ENCODE peak calls at places on chromosomes 1 and 21, in four cellular contexts. J is GM12878, N is ovary, F is transverse colon. G is an unnamed sample.

GRCh38 chr1:112263464-112263863 is 132.6 kb upstream of the CTTNBP2NL start:
- DNase-seq in F (no peak), N (no peak), J (no peak), G (no peak)

GRCh38 chr1:55986003-55986402 is 593.4 kb downstream of the PLPP3 start:
- DNase-seq in F (no peak), N (no peak), J (no peak), G (no peak)

GRCh38 chr1:189874715-189875440 is 602.8 kb downstream of the BRINP3 start:
- DNase-seq in F (no peak), J (no peak), N (no peak), G (no peak)

GRCh38 chr1:228794173-228794572 is 58.9 kb downstream of the RHOU start:
- DNase-seq in F (no peak), J (peak; percentile 40), N (no peak), G (no peak)

GRCh38 chr1:36352910-36353878 is 29.7 kb upstream of the EVA1B start:
- DNase-seq in N (no peak), F (no peak), J (no peak), G (no peak)

GRCh38 chr1:167599839-167600581 is 30.0 kb upstream of the RCSD1 start:
- DNase-seq in F (peak; percentile 21), N (no peak), J (peak; percentile 79), G (no peak)

GRCh38 chr21:43571976-43572375 is 87.3 kb downstream of the HSF2BP start:
- DNase-seq in F (no peak), N (no peak), J (no peak), G (no peak)

GRCh38 chr1:33312413-33312749 is 8.5 kb downstream of the A3GALT2 start:
- DNase-seq in N (no peak), J (no peak), F (no peak), G (no peak)

GRCh38 chr1:78831731-78832360 is 174.7 kb downstream of the ADGRL4 start:
- DNase-seq in F (no peak), N (no peak), J (no peak), G (no peak)

GRCh38 chr1:229006121-229006870 is 264.6 kb upstream of the RAB4A start:
- DNase-seq in N (no peak), J (no peak), F (no peak), G (no peak)

GRCh38 chr1:224732367-224733006 is 116.4 kb downstream of the CNIH3 start:
- DNase-seq in F (no peak), N (no peak), J (no peak), G (no peak)

GRCh38 chr1:228404107-228404720 is 2.4 kb downstream of the TRIM11 start:
- DNase-seq in F (no peak), N (no peak), J (no peak), G (no peak)

GRCh38 chr21:33642896-33643657 is 776 bp downstream of the ITSN1 start:
- DNase-seq in F (peak; percentile 48), J (no peak), N (peak; percentile 63), G (peak; percentile 10)

GRCh38 chr1:208031932-208032320 is 121.0 kb upstream of the CD34 start:
- DNase-seq in J (no peak), N (peak; percentile 33), F (no peak), G (no peak)

GRCh38 chr1:245837741-245838140 is 669.3 kb downstream of the SMYD3 start:
- DNase-seq in N (no peak), F (no peak), J (no peak), G (no peak)

DNA sequence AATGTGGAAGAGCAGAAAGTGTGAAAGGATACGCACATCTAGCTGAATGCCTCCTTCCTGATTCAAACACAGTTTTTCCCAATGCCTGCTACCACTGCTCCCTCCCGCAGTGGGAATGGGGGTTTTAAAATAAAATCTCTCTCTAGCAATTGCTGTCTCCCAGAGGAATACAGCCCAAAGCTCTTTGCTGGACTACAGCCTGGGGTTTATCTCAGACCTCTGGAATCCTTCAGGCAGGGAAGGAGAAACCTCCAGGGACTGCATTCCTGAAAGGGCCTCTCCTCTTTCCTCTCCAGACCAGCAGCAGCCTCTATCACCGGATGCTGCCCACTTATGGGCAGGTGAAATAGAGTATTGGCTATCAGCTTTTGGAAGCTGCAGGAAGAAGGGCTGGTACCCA is 6.3 kb downstream of the IER5 start:
- DNase-seq in F (peak; percentile 14), J (no peak), N (no peak), G (no peak)
- H3K4me1 ChIP-seq in F (peaks cover 51% of the 10 kb centered on the region), J (peaks cover 42% of the 10 kb centered on the region), N (peaks cover 12% of the 10 kb centered on the region), G (peaks cover 7% of the 10 kb centered on the region)

DNA sequence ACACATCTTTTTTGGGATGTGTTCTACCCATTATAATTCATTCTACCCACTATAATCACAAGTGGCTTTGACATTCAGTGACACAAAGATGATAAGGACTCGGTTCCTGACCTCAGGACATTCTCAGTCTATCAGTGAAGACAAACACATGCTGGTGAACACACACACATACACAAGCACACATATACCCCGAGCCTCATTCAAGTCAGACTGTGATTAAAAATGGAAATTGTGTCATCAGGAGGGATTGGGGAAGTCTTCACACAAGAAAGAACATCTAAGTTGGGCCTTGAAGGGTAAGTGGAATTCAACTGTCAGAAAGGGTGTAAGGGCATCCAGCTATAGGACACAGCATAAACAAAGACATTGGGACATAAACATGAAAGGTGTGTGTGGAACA is 2.6 kb upstream of the LAD1 start:
- DNase-seq in J (no peak), F (no peak), N (no peak), G (no peak)
- TF ChIP-seq POLR2A in J (no peak), F (no peak), N (no peak), G (no peak)

DNA sequence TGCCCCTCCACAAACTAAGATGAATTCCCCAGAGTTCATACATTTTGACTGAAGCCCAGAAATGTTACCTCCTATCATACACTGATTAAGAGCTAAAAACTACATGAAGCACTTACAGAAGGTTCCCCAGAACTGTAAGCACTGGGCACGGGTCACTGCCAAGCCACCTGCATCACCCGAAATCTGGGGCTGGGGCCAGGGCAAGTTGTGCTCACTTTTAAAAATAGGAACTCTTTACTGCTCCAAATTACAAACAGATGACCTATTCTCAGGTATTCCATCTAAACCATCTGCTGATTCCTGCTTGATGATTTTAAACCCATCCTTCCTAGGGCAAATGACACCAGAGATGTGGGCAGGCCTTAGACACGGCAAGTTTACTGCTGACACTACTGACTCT is 4.8 kb downstream of the SETD4 start:
- DNase-seq in N (no peak), F (no peak), J (no peak), G (no peak)
- H3K36me3 ChIP-seq in N (no peaks in the 10 kb centered on the region), F (no peaks in the 10 kb centered on the region), J (peaks cover 27% of the 10 kb centered on the region), G (peaks cover 9% of the 10 kb centered on the region)

GRCh38 chr1:12169442-12170135 is 2.8 kb downstream of the TNFRSF1B start:
- DNase-seq in F (no peak), N (no peak), J (no peak), G (no peak)

GRCh38 chr1:12165342-12165741 is 1.4 kb upstream of the TNFRSF1B start:
- DNase-seq in F (no peak), J (no peak), N (no peak), G (no peak)

GRCh38 chr1:12168451-12169160 is 1.8 kb downstream of the TNFRSF1B start:
- DNase-seq in F (no peak), N (no peak), J (no peak), G (no peak)

GRCh38 chr1:12167493-12168429 is 970 bp downstream of the TNFRSF1B start:
- DNase-seq in J (no peak), N (no peak), F (no peak), G (no peak)

GRCh38 chr1:12166834-12167492 is at the start of gene TNFRSF1B:
- DNase-seq in F (peak; percentile 83), N (peak; percentile 83), J (no peak), G (peak; percentile 28)
- H3K4me1 ChIP-seq in F (peaks cover 17% of the 10 kb centered on the region), N (peaks cover 19% of the 10 kb centered on the region), J (peaks cover 47% of the 10 kb centered on the region), G (no peaks in the 10 kb centered on the region)

GRCh38 chr1:206914138-206914537 is 7.6 kb downstream of the FCMR start:
- DNase-seq in N (no peak), F (no peak), J (no peak), G (no peak)

GRCh38 chr1:206915085-206915735 is 6.5 kb downstream of the FCMR start:
- DNase-seq in N (no peak), F (no peak), J (no peak), G (no peak)

GRCh38 chr1:206921772-206922265 is at the start of gene FCMR:
- DNase-seq in J (peak; percentile 86), F (peak; percentile 41), N (no peak), G (no peak)

GRCh38 chr1:206916000-206916709 is 5.6 kb downstream of the FCMR start:
- DNase-seq in N (no peak), F (no peak), J (no peak), G (no peak)

GRCh38 chr1:206918076-206918475 is 3.7 kb downstream of the FCMR start:
- DNase-seq in F (no peak), N (no peak), J (no peak), G (no peak)
- TF ChIP-seq POLR2A in F (no peak), N (no peak), J (no peak), G (no peak)

GRCh38 chr1:171507435-171507834 is 22.1 kb downstream of the PRRC2C start:
- DNase-seq in N (no peak), F (no peak), J (no peak), G (no peak)

GRCh38 chr1:171500803-171501202 is 15.5 kb downstream of the PRRC2C start:
- DNase-seq in F (no peak), N (no peak), J (no peak), G (no peak)

GRCh38 chr1:171500304-171500703 is 15.0 kb downstream of the PRRC2C start:
- DNase-seq in J (no peak), N (no peak), F (no peak), G (no peak)

GRCh38 chr1:171506525-171507304 is 21.4 kb downstream of the PRRC2C start:
- DNase-seq in F (no peak), J (no peak), N (no peak), G (no peak)

GRCh38 chr1:171501305-171502021 is 16.1 kb downstream of the PRRC2C start:
- DNase-seq in J (no peak), F (no peak), N (no peak), G (no peak)
- H3K36me3 ChIP-seq in J (peaks cover 15% of the 10 kb centered on the region), F (no peaks in the 10 kb centered on the region), N (no peaks in the 10 kb centered on the region), G (no peaks in the 10 kb centered on the region)

GRCh38 chr1:81832573-81832972 is 31.8 kb downstream of the ADGRL2 start:
- DNase-seq in F (no peak), J (no peak), N (no peak), G (no peak)

GRCh38 chr1:81834268-81834667 is 33.5 kb downstream of the ADGRL2 start:
- DNase-seq in N (no peak), J (no peak), F (no peak), G (no peak)

GRCh38 chr1:81834921-81835698 is 34.4 kb downstream of the ADGRL2 start:
- DNase-seq in J (no peak), F (no peak), N (no peak), G (peak; percentile 22)

GRCh38 chr1:81836007-81836626 is 35.4 kb downstream of the ADGRL2 start:
- DNase-seq in F (no peak), N (no peak), J (no peak), G (no peak)

DNA sequence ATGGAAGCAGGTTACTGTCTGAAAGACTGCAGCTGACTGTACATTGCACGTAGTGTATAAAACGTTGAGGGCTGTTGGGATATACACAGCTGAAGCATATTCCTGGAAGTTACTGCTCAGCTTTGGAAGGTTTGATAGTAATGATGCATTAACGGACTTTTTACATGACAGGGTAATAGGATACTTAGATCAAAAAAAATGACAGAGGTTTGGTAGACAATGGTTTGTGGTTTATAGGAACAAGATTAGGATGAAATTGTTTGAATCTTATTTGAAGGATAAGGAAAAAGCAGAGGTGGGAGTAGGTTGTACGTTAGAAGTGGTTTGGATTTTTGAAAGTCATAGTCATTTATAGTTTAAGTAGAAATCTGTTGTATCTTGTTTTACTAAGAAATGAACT is 33.0 kb downstream of the ADGRL2 start:
- DNase-seq in N (no peak), F (no peak), J (no peak), G (no peak)
- H3K4me1 ChIP-seq in N (peaks cover 6% of the 10 kb centered on the region), F (peaks cover 6% of the 10 kb centered on the region), J (no peaks in the 10 kb centered on the region), G (peaks cover 2% of the 10 kb centered on the region)

G was measured in prostate gland.